ENCODE peak calls at places on chromosomes 13 and 19, in nine cellular contexts. A, W, S, R, C, Z, E, N and D are unnamed samples.

GRCh38 chr19:12484011-12484370 is 625 bp downstream of the ZNF709 start:
- DNase-seq in N (no peak), E (no peak), S (no peak), Z (no peak), R (no peak), C (peak), A (no peak), W (peak), D (no peak)

GRCh38 chr19:4821265-4821664 is 10.2 kb downstream of the TICAM1 start:
- DNase-seq in C (no peak), A (no peak), W (no peak), N (no peak), Z (no peak), R (no peak), S (no peak), E (no peak), D (no peak)

GRCh38 chr13:93472296-93472695 is 245.7 kb downstream of the GPC6 start:
- DNase-seq in Z (no peak), R (no peak), W (no peak), E (no peak), S (no peak), A (no peak), N (no peak), C (no peak), D (no peak)

GRCh38 chr19:55316646-55317045 is 8.5 kb downstream of the TMEM150B start:
- DNase-seq in A (no peak), S (no peak), C (no peak), R (no peak), Z (no peak), W (no peak), N (no peak), E (no peak), D (no peak)

GRCh38 chr19:22609630-22610029 is 24.5 kb upstream of the ZNF492 start:
- DNase-seq in W (no peak), A (no peak), E (no peak), S (no peak), R (no peak), C (no peak), N (no peak), Z (no peak), D (no peak)

GRCh38 chr13:110628952-110629701 is 13.8 kb downstream of the NAXD start:
- DNase-seq in Z (no peak), N (no peak), R (no peak), A (no peak), E (no peak), W (no peak), C (no peak), S (no peak), D (no peak)

GRCh38 chr19:46124638-46125115 is at the start of gene IGFL3:
- DNase-seq in R (no peak), N (no peak), E (no peak), C (peak), S (no peak), W (no peak), Z (no peak), A (no peak), D (no peak)

GRCh38 chr13:31096624-31097302 is 64.9 kb downstream of the HSPH1 start:
- DNase-seq in A (no peak), Z (no peak), R (no peak), N (no peak), E (no peak), C (peak), S (no peak), W (no peak), D (no peak)